ENCODE peak calls at places on chromosomes 11 and 22, in nine cellular contexts. B, N, T, Q, M, C, H, O and K are unnamed samples.

GRCh38 chr22:35457729-35458546 is 58.0 kb downstream of the MCM5 start:
- DNase-seq in B (no peak), N (no peak), T (no peak), Q (no peak), M (no peak), C (no peak), H (no peak), O (no peak), K (no peak)

GRCh38 chr11:27158763-27159679 is 118.4 kb downstream of the BBOX1 start:
- DNase-seq in B (peak), N (peak), T (peak), Q (peak), M (peak), C (peak), H (peak), O (no peak), K (peak)

GRCh38 chr11:1572200-1573076 is at the start of gene DUSP8:
- DNase-seq in B (peak), N (peak), T (peak), Q (peak), M (peak), C (peak), H (no peak), O (peak), K (peak)

GRCh38 chr11:31823372-31824371 is 12.6 kb upstream of the PAX6 start:
- DNase-seq in B (no peak), N (no peak), T (no peak), Q (no peak), M (no peak), C (no peak), H (no peak), O (no peak), K (peak)

GRCh38 chr11:131691558-131692041 is 321.2 kb downstream of the NTM start:
- DNase-seq in B (no peak), N (peak), T (no peak), Q (peak), M (no peak), C (no peak), H (no peak), O (no peak), K (peak)

GRCh38 chr11:20612416-20612815 is 13.0 kb downstream of the SLC6A5 start:
- DNase-seq in B (no peak), N (no peak), T (no peak), Q (no peak), M (no peak), C (no peak), H (no peak), O (no peak), K (no peak)

GRCh38 chr11:128759168-128759567 is 65.3 kb downstream of the FLI1 start:
- DNase-seq in B (no peak), N (no peak), T (no peak), Q (no peak), M (no peak), C (no peak), H (no peak), O (no peak), K (no peak)

GRCh38 chr11:3880724-3881123 is 25.3 kb downstream of the STIM1 start:
- DNase-seq in B (no peak), N (no peak), T (peak), Q (no peak), M (no peak), C (no peak), H (no peak), O (no peak), K (no peak)

GRCh38 chr11:72254299-72254993 is 10.5 kb upstream of the PHOX2A start:
- DNase-seq in B (no peak), N (no peak), T (no peak), Q (no peak), M (no peak), C (no peak), H (no peak), O (no peak), K (no peak)

GRCh38 chr11:104151404-104152204 is 12.3 kb downstream of the PDGFD start:
- DNase-seq in B (no peak), N (no peak), T (peak), Q (no peak), M (no peak), C (no peak), H (peak), O (no peak), K (no peak)

GRCh38 chr11:109960831-109961230 is 132.4 kb upstream of the ZC3H12C start:
- DNase-seq in B (no peak), N (peak), T (no peak), Q (no peak), M (no peak), C (no peak), H (no peak), O (no peak), K (no peak)

GRCh38 chr11:13465909-13466371 is 2.9 kb upstream of the BTBD10 start:
- DNase-seq in B (no peak), N (peak), T (peak), Q (peak), M (no peak), C (peak), H (peak), O (no peak), K (peak)

GRCh38 chr11:69939551-69940245 is 120.5 kb upstream of the FGF3 start:
- DNase-seq in B (peak), N (peak), T (no peak), Q (peak), M (peak), C (peak), H (no peak), O (no peak), K (no peak)

GRCh38 chr22:22463855-22464540 is 44.5 kb downstream of the ZNF280B start:
- DNase-seq in B (no peak), N (peak), T (peak), Q (peak), M (no peak), C (peak), H (peak), O (peak), K (peak)

GRCh38 chr11:102604875-102605274 is 20.3 kb downstream of the MMP20 start:
- DNase-seq in B (no peak), N (no peak), T (no peak), Q (no peak), M (no peak), C (peak), H (no peak), O (no peak), K (no peak)

GRCh38 chr11:27107548-27107947 is 66.9 kb downstream of the BBOX1 start:
- DNase-seq in B (no peak), N (no peak), T (no peak), Q (no peak), M (no peak), C (no peak), H (no peak), O (no peak), K (no peak)

GRCh38 chr11:98568011-98568410 is 452.7 kb upstream of the CNTN5 start:
- DNase-seq in B (no peak), N (no peak), T (no peak), Q (peak), M (no peak), C (no peak), H (no peak), O (no peak), K (no peak)

GRCh38 chr22:45975266-45976161 is 1.4 kb downstream of the WNT7B start:
- DNase-seq in B (no peak), N (no peak), T (no peak), Q (peak), M (no peak), C (peak), H (no peak), O (no peak), K (no peak)

GRCh38 chr11:129460714-129461113 is 85.1 kb downstream of the BARX2 start:
- DNase-seq in B (no peak), N (no peak), T (no peak), Q (no peak), M (no peak), C (peak), H (no peak), O (no peak), K (no peak)

GRCh38 chr11:100984668-100985067 is 144.9 kb downstream of the PGR start:
- DNase-seq in B (no peak), N (no peak), T (peak), Q (no peak), M (no peak), C (no peak), H (no peak), O (no peak), K (no peak)

GRCh38 chr11:120096756-120097191 is 41.1 kb downstream of the TRIM29 start:
- DNase-seq in B (no peak), N (no peak), T (no peak), Q (peak), M (no peak), C (no peak), H (no peak), O (no peak), K (peak)

GRCh38 chr11:62402226-62402625 is 16.6 kb upstream of the SCGB1A1 start:
- DNase-seq in B (peak), N (peak), T (no peak), Q (no peak), M (no peak), C (no peak), H (no peak), O (peak), K (no peak)

GRCh38 chr11:2109541-2110019 is 29.6 kb downstream of the IGF2 start:
- DNase-seq in B (no peak), N (peak), T (peak), Q (peak), M (no peak), C (no peak), H (peak), O (no peak), K (no peak)

GRCh38 chr11:121909571-121909970 is 206.4 kb downstream of the BLID start:
- DNase-seq in B (no peak), N (no peak), T (no peak), Q (no peak), M (no peak), C (no peak), H (no peak), O (no peak), K (no peak)

GRCh38 chr11:75639752-75640151 is 29.1 kb downstream of the MAP6 start:
- DNase-seq in B (peak), N (peak), T (no peak), Q (peak), M (peak), C (no peak), H (no peak), O (no peak), K (peak)

GRCh38 chr22:41557401-41558240 is 3.2 kb upstream of the CSDC2 start:
- DNase-seq in B (peak), N (peak), T (no peak), Q (no peak), M (peak), C (no peak), H (no peak), O (no peak), K (peak)

GRCh38 chr22:24181088-24181995 is at the start of gene SUSD2:
- DNase-seq in B (no peak), N (no peak), T (no peak), Q (peak), M (no peak), C (peak), H (no peak), O (no peak), K (peak)

GRCh38 chr22:23119492-23120414 is 22.0 kb downstream of the RSPH14 start:
- DNase-seq in B (no peak), N (no peak), T (no peak), Q (no peak), M (no peak), C (no peak), H (no peak), O (peak), K (no peak)

GRCh38 chr11:19664896-19665548 is 47.6 kb upstream of the NAV2 start:
- DNase-seq in B (no peak), N (peak), T (no peak), Q (no peak), M (no peak), C (no peak), H (peak), O (no peak), K (no peak)

GRCh38 chr11:131195801-131196517 is 174.5 kb upstream of the NTM start:
- DNase-seq in B (peak), N (peak), T (no peak), Q (no peak), M (no peak), C (no peak), H (no peak), O (no peak), K (no peak)

GRCh38 chr11:17793642-17794170 is 59.1 kb downstream of the KCNC1 start:
- DNase-seq in B (no peak), N (no peak), T (no peak), Q (no peak), M (no peak), C (no peak), H (no peak), O (no peak), K (no peak)

GRCh38 chr11:121485221-121485620 is 32.5 kb upstream of the SORL1-AS1 start:
- DNase-seq in B (no peak), N (no peak), T (no peak), Q (no peak), M (no peak), C (no peak), H (no peak), O (no peak), K (no peak)

GRCh38 chr11:32005786-32006406 is 85.0 kb upstream of the RCN1 start:
- DNase-seq in B (no peak), N (no peak), T (no peak), Q (no peak), M (no peak), C (no peak), H (no peak), O (no peak), K (no peak)

GRCh38 chr11:102637731-102638130 is 12.6 kb upstream of the MMP20 start:
- DNase-seq in B (no peak), N (no peak), T (no peak), Q (no peak), M (no peak), C (no peak), H (peak), O (no peak), K (no peak)

GRCh38 chr11:113465786-113466185 is 9.4 kb downstream of the DRD2 start:
- DNase-seq in B (no peak), N (no peak), T (no peak), Q (no peak), M (no peak), C (no peak), H (no peak), O (no peak), K (no peak)

GRCh38 chr11:76322593-76323341 is 58.2 kb downstream of the THAP12 start:
- DNase-seq in B (no peak), N (no peak), T (no peak), Q (no peak), M (no peak), C (no peak), H (no peak), O (no peak), K (no peak)

DNA sequence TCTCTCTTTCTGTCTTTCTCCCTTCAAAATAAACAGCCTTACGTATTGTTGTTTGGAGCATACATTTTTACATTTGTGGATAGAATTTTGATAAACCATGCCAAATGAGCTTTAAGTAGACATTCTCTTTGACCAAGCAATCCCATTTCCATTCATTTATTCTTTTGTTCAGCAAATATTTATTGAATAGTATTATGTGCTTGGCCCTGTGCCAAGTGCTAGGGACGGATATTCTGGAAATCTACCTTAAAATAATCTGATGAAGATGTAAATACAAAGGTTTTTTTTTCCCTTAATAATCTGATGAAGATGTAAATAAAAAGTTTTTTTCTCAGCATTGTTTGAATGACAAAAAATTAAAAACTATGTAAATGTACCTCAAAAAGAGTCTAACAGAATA is 2.1 kb downstream of the OLFML1 start:
- DNase-seq in B (no peak), N (no peak), T (no peak), Q (no peak), M (no peak), C (no peak), H (no peak), O (no peak), K (no peak)
- H3K4me3 ChIP-seq in B (no peak), N (no peak), T (no peak), Q (no peak), M (no peak), C (no peak), H (no peak), O (no peak), K (no peak)

GRCh38 chr22:38153821-38154562 is 27.6 kb downstream of the PLA2G6 start:
- DNase-seq in B (peak), N (no peak), T (no peak), Q (no peak), M (no peak), C (no peak), H (no peak), O (no peak), K (no peak)

GRCh38 chr22:38155703-38156102 is 25.9 kb downstream of the PLA2G6 start:
- DNase-seq in B (no peak), N (no peak), T (no peak), Q (no peak), M (no peak), C (no peak), H (no peak), O (no peak), K (no peak)
- H3K4me3 ChIP-seq in B (no peak), N (no peak), T (no peak), Q (no peak), M (no peak), C (no peak), H (no peak), O (no peak), K (no peak)

GRCh38 chr22:37634505-37635002 is 4.9 kb upstream of the SH3BP1 start:
- DNase-seq in B (no peak), N (no peak), T (no peak), Q (no peak), M (no peak), C (no peak), H (no peak), O (no peak), K (no peak)

GRCh38 chr22:37632174-37633081 is 7.0 kb upstream of the SH3BP1 start:
- DNase-seq in B (no peak), N (no peak), T (no peak), Q (no peak), M (no peak), C (no peak), H (no peak), O (no peak), K (no peak)

GRCh38 chr22:37633693-37634504 is 5.6 kb upstream of the SH3BP1 start:
- DNase-seq in B (peak), N (peak), T (peak), Q (peak), M (no peak), C (no peak), H (peak), O (peak), K (peak)

GRCh38 chr22:37631448-37632173 is 7.9 kb upstream of the SH3BP1 start:
- DNase-seq in B (no peak), N (no peak), T (no peak), Q (no peak), M (no peak), C (no peak), H (no peak), O (no peak), K (no peak)

DNA sequence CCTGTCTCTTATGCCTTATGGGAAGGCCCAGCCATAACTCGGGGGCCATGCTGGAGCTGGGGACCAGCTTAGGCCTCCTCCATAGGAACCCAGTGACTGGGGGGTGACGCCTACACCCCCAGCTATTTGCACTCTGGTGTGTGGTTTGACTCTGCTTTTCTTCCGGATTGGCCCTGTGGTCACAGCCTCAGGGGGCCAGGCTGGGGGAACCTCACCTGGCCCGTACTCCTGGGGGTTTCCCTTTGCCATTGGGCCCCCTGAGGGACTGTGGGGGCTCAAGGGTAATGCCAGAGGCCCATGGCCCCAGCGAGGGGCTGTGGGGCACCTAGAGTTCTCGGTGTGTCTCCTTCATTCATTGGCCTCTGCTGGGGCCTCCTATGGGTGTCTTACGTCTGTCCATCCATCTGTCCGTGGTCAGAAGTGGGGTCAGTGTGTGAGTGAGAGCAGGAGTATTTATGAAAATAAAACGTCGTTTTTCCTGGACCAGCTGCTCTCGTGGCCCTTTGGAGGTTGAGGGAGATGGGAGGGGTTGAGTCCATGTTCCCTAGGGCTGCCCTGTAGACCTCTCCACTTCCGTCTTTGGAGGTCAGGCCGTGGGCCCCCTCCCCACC is 6.3 kb upstream of the SH3BP1 start:
- DNase-seq in B (no peak), N (no peak), T (no peak), Q (no peak), M (no peak), C (no peak), H (peak), O (no peak), K (no peak)
- H3K4me3 ChIP-seq in B (no peak), N (no peak), T (no peak), Q (no peak), M (peak), C (no peak), H (no peak), O (peak), K (no peak)

DNA sequence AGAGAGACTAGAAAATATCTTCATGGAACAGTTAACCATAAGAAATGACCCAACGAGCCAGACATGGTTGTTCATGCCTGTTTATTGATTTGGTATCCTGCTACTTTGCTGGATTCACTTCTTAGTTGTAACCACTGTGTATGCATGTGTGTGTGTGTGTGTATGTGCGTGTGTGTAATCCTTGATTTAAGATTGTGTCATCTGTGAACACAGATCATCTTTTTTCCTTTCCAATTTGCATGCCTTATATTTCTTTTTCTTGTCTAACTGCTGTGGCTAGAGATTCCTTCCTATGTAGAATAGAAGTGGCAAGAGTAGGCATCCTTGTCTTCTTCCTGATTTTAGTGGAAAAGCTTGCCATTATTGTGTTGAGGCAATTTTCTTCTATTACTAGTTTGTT is 16.4 kb upstream of the CLTCL1 start:
- DNase-seq in B (no peak), N (no peak), T (no peak), Q (no peak), M (no peak), C (no peak), H (no peak), O (no peak), K (no peak)
- H3K4me3 ChIP-seq in B (no peak), N (no peak), T (no peak), Q (no peak), M (no peak), C (no peak), H (no peak), O (no peak), K (no peak)

DNA sequence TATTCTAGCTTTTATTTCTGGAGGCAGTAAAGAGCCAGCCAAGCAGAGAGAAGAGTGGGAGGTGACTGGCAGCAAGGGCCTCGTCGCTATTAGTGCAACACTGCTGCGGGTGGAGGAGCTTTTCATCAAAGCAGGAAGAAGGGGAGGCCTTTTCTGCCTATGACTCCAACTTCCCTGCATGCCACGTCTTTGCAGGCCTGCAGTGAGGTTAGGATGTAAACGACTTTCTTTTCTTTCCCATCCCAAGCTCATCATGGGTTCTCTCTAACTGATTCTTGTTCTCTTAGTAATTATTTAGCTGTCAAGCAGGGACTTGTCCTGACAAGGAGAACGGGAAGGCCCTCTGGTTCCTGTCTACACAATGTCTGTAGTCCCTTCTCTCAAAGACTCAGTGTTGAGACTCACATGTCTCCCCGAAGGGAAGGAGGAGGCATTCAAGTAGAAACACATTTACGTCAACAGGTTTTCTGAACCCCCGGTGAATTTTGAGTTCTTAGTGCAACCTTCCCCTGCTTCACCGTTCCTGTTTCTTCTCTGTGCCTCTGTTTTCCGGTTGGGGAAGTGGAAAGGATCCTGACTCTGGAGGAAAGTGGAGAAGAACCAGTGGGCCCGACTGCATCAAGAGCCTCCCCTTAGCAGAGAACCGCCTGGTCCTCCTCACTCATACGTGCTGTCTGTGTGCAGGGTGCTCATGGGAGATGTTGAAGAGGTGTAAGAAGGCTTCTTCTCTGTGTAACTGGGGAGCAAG is 56.9 kb downstream of the PACS1 start:
- DNase-seq in B (peak), N (peak), T (peak), Q (peak), M (peak), C (no peak), H (peak), O (peak), K (peak)
- H3K4me3 ChIP-seq in B (no peak), N (no peak), T (peak), Q (no peak), M (peak), C (no peak), H (no peak), O (peak), K (no peak)

GRCh38 chr11:124841765-124842700 is 23.2 kb upstream of the ROBO3 start:
- DNase-seq in B (no peak), N (no peak), T (no peak), Q (no peak), M (no peak), C (no peak), H (no peak), O (no peak), K (no peak)
- H3K4me3 ChIP-seq in B (no peak), N (no peak), T (no peak), Q (no peak), M (no peak), C (no peak), H (no peak), O (no peak), K (no peak)